ENCODE peak calls at places on chromosomes 6 and 20, in six cellular contexts. E is stimulated activated CD4-positive, alpha-beta T cell treated with anti-CD3 and anti-CD28 coated beads, Interleukin-12 subunit alpha, Interleukin-12 subunit beta, amount 100 ng/mL, for 48 hours; F is fibroblast of the aortic adventitia; A is lower leg skin; Y is activated T-helper 9 cell treated with anti-CD3 and anti-CD28 coated beads, Interleukin-2, amount 50 U/mL, for 16 hours; W is fibroblast of pulmonary artery. I is an unnamed sample.

GRCh38 chr6:36809933-36810844 is 29.1 kb downstream of the CPNE5 start:
- DNase-seq in E (no peak), F (no peak), A (no peak), Y (no peak), W (no peak), I (no peak)

GRCh38 chr6:129667621-129668020 is 42.4 kb downstream of the ARHGAP18 start:
- DNase-seq in E (no peak), F (peak), A (no peak), Y (no peak), W (peak), I (no peak)

GRCh38 chr6:42125231-42125630 is 17.2 kb downstream of the C6orf132 start:
- DNase-seq in E (no peak), F (no peak), A (no peak), Y (no peak), W (no peak), I (no peak)

GRCh38 chr20:7930386-7930785 is 9.9 kb downstream of the HAO1 start:
- DNase-seq in E (no peak), F (peak), A (no peak), Y (no peak), W (no peak), I (no peak)

GRCh38 chr20:41142241-41142640 is 4.9 kb downstream of the PLCG1 start:
- DNase-seq in E (no peak), F (no peak), A (no peak), Y (no peak), W (no peak), I (no peak)

GRCh38 chr20:2619961-2620595 is 32.4 kb upstream of the NOP56 start:
- DNase-seq in E (no peak), F (peak), A (no peak), Y (no peak), W (no peak), I (no peak)

GRCh38 chr20:3749689-3750639 is 17.5 kb downstream of the HSPA12B start:
- DNase-seq in E (peak), F (no peak), A (no peak), Y (no peak), W (no peak), I (no peak)

GRCh38 chr6:85747093-85747492 is 104.4 kb upstream of the SYNCRIP start:
- DNase-seq in E (no peak), F (peak), A (no peak), Y (no peak), W (peak), I (no peak)

GRCh38 chr6:53318429-53318828 is 30.3 kb downstream of the ELOVL5 start:
- DNase-seq in E (no peak), F (no peak), A (no peak), Y (no peak), W (no peak), I (no peak)

GRCh38 chr20:35883341-35883777 is 70.9 kb downstream of the SCAND1 start:
- DNase-seq in E (no peak), F (no peak), A (no peak), Y (no peak), W (peak), I (no peak)

GRCh38 chr6:104928141-104928540 is 28.8 kb upstream of the LIN28B start:
- DNase-seq in E (no peak), F (no peak), A (no peak), Y (no peak), W (peak), I (no peak)

GRCh38 chr20:62839261-62839660 is 22.4 kb downstream of the TCFL5 start:
- DNase-seq in E (no peak), F (no peak), A (no peak), Y (no peak), W (no peak), I (no peak)

GRCh38 chr20:50806126-50806768 is 11.4 kb downstream of the BCAS4 start:
- DNase-seq in E (no peak), F (no peak), A (no peak), Y (no peak), W (no peak), I (no peak)

GRCh38 chr6:104653786-104654185 is 205.9 kb downstream of the HACE1 start:
- DNase-seq in E (no peak), F (no peak), A (no peak), Y (no peak), W (no peak), I (no peak)